ENCODE peak calls at places on chromosomes 2 and 18, in four cellular contexts. R is HepG2, N is GM12878, F is H1. L is an unnamed sample. For H3K4me1, the result is how much of the 10 kb centered on the place peaks cover.

GRCh38 chr18:48543228-48543627 is 4.4 kb downstream of the CTIF start:
- DNase-seq in N (no peak), F (peak), R (peak), L (no peak)

GRCh38 chr2:229129738-229130371 is 141.2 kb downstream of the PID1 start:
- DNase-seq in F (no peak), N (no peak), R (no peak), L (no peak)

GRCh38 chr18:48908916-48909315 is 41.8 kb downstream of the SMAD7 start:
- DNase-seq in N (no peak), F (no peak), R (no peak), L (no peak)

GRCh38 chr2:217971166-217971565 is 31.6 kb downstream of the TNS1 start:
- DNase-seq in F (no peak), N (no peak), R (no peak), L (no peak)

GRCh38 chr2:40384714-40385113 is 67.2 kb downstream of the SLC8A1 start:
- DNase-seq in N (no peak), F (no peak), R (no peak), L (no peak)

GRCh38 chr2:48341556-48342133 is 188.3 kb upstream of the STON1 start:
- DNase-seq in R (no peak), N (no peak), F (no peak), L (no peak)

GRCh38 chr2:119674711-119675500 is 4.1 kb upstream of the TMEM177 start:
- DNase-seq in R (no peak), N (no peak), F (no peak), L (no peak)

GRCh38 chr2:128727914-128728313 is 409.2 kb upstream of the HS6ST1 start:
- DNase-seq in F (no peak), R (no peak), N (no peak), L (no peak)

GRCh38 chr2:70418514-70418913 is 116.6 kb upstream of the FAM136A start:
- DNase-seq in N (no peak), F (no peak), R (no peak), L (no peak)

GRCh38 chr2:16050261-16051045 is 110.1 kb downstream of the MYCN start:
- DNase-seq in N (no peak), R (no peak), F (no peak), L (no peak)

GRCh38 chr18:76613058-76613457 is 118.0 kb upstream of the ZNF516 start:
- DNase-seq in F (no peak), R (no peak), N (no peak), L (no peak)

GRCh38 chr18:59918320-59918755 is 18.5 kb downstream of the PMAIP1 start:
- DNase-seq in F (peak), N (peak), R (no peak), L (no peak)

GRCh38 chr2:233209117-233209977 is 42.1 kb upstream of the ATG16L1 start:
- DNase-seq in R (peak), N (no peak), F (no peak), L (peak)

GRCh38 chr2:10787176-10787968 is 25.2 kb downstream of the PDIA6 start:
- DNase-seq in N (no peak), R (peak), F (peak), L (peak)

GRCh38 chr2:14944562-14945346 is 312.2 kb downstream of the LRATD1 start:
- DNase-seq in R (peak), N (no peak), F (peak), L (peak)

GRCh38 chr2:46252891-46253659 is 44.1 kb upstream of the EPAS1 start:
- DNase-seq in F (no peak), R (no peak), N (no peak), L (no peak)

GRCh38 chr2:144605232-144605631 is 85.3 kb upstream of the ZEB2 start:
- DNase-seq in N (no peak), F (no peak), R (no peak), L (no peak)

GRCh38 chr2:80238692-80239469 is 65.7 kb downstream of the LRRTM1 start:
- DNase-seq in N (no peak), R (peak), F (peak), L (no peak)

GRCh38 chr2:29223851-29224692 is 108.9 kb downstream of the CLIP4 start:
- DNase-seq in R (no peak), F (no peak), N (no peak), L (no peak)

GRCh38 chr18:52995875-52996274 is 655.9 kb downstream of the DCC start:
- DNase-seq in F (no peak), R (no peak), N (no peak), L (no peak)
- TF ChIP-seq SUZ12 in F (no peak), R (no peak), N (no peak), L (no peak)

GRCh38 chr18:69580107-69580506 is 179.4 kb downstream of the DOK6 start:
- DNase-seq in R (peak), F (no peak), N (peak), L (no peak)
- H3K4me3 ChIP-seq in R (no peak), F (no peak), N (no peak), L (no peak)

DNA sequence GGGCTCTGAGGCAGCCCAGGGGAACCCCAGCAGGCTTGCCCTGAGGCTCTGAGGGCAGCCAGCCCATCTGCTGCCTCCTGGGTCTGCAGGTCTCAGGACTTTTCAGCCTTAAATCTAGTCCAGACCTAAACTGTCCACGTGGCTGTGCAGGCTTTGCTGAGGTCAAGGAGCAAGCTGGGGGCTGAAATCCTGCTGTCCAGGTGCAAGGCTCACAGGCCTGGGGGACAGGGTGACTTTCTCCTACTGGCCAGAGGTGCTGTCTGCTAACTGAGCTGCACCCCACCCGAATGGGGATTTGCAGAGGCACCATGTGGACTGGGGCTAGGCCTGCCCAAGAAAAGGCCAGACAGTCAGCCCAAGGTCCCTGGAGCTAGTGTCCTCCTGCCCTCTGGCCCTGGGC is 32.1 kb downstream of the SDC1 start:
- DNase-seq in N (no peak), F (no peak), R (no peak), L (no peak)
- H3K4me1 ChIP-seq in N (under half), F (under half), R (half or more), L (under half)

GRCh38 chr2:199405241-199405640 is 52.5 kb downstream of the SATB2 start:
- DNase-seq in N (no peak), F (no peak), R (peak), L (peak)

GRCh38 chr2:199409705-199410104 is 48.0 kb downstream of the SATB2 start:
- DNase-seq in N (no peak), F (no peak), R (no peak), L (no peak)

GRCh38 chr2:199414465-199414864 is 43.3 kb downstream of the SATB2 start:
- DNase-seq in N (no peak), F (no peak), R (no peak), L (no peak)

GRCh38 chr2:199407421-199407820 is 50.3 kb downstream of the SATB2 start:
- DNase-seq in N (no peak), F (no peak), R (no peak), L (no peak)

DNA sequence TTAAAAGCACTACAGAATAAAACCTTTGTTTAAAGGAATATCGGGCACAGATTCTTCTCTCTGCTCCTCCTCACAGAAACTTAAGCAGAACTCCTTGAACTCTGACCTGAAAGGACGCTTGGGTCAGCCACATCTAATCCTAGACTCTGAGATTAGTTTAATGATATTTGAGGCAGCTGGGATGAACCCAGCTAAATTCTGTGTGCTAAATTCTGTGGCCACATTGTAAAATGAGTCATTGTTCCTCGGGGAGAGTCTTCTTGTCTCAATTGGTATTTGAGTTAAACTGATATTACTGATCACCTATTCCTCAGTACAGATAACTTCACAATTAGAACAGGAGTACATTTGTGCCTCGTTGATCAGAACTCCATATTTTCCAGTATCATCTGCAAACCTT is 47.6 kb downstream of the SATB2 start:
- DNase-seq in F (no peak), R (no peak), N (no peak), L (no peak)
- TF ChIP-seq SUZ12 in F (no peak), R (no peak), N (no peak), L (no peak)

DNA sequence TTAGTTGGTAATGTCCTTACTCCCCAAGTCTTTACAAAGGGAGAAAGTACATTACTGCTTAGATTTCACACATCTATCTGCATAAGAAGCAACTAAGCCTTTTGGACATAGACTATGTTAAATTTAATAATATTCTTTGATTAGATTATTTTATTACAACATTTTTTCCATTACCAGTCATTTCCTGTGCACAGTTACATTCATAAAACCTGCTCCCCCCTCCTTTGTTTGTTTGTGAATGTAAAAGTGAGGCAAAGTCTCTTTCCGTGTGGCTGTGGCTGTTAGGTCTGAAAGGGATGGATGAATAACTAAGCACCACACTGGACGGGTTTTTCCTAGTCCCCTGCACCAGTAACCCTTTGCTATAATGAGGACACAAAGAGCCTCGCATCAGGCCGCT is 9.6 kb downstream of the PTGR3 start:
- DNase-seq in F (no peak), N (no peak), R (no peak), L (no peak)
- H3K4me3 ChIP-seq in F (no peak), N (no peak), R (no peak), L (no peak)

GRCh38 chr2:190713476-190713875 is 64.6 kb downstream of the NAB1 start:
- DNase-seq in F (no peak), N (no peak), R (no peak), L (no peak)
- H3K4me1 ChIP-seq in F (under half), N (under half), R (under half), L (under half)

GRCh38 chr2:105188343-105188742 is 53.2 kb upstream of the GPR45 start:
- DNase-seq in R (no peak), F (no peak), N (no peak), L (no peak)
- TF ChIP-seq SUZ12 in R (no peak), F (no peak), N (no peak), L (no peak)

GRCh38 chr2:23385748-23386421 is 906 bp downstream of the KLHL29 start:
- DNase-seq in R (no peak), F (no peak), N (no peak), L (no peak)

GRCh38 chr2:23388292-23388691 is 3.3 kb downstream of the KLHL29 start:
- DNase-seq in F (no peak), R (no peak), N (no peak), L (no peak)

GRCh38 chr2:23387849-23388248 is 2.9 kb downstream of the KLHL29 start:
- DNase-seq in R (no peak), N (no peak), F (no peak), L (no peak)

GRCh38 chr2:23386422-23387220 is 1.6 kb downstream of the KLHL29 start:
- DNase-seq in N (no peak), R (no peak), F (peak), L (no peak)

DNA sequence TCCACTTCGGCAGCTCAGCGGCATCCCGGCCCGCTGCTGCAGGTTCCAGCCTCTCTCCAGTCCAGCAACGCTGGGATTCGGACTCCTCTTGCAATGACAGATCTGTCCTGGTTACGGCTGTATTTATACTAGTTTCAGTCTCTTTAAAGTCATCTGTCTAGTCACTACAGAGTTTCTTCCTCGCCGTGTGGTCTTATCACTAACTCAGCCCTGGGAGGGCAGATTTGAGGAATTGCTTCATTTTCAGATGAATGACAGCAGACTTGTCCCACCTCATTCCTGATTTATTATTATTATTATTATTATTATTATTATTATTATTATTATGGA is 2.2 kb downstream of the KLHL29 start:
- DNase-seq in N (no peak), F (no peak), R (no peak), L (no peak)
- H3K4me3 ChIP-seq in N (peak), F (peak), R (no peak), L (peak)

GRCh38 chr2:190948671-190949070 is 65.3 kb downstream of the STAT1 start:
- DNase-seq in F (no peak), R (no peak), N (no peak), L (no peak)
- H3K4me1 ChIP-seq in F (under half), R (under half), N (under half), L (under half)

GRCh38 chr2:235553696-235554100 is 59.9 kb downstream of the AGAP1 start:
- DNase-seq in R (no peak), N (no peak), F (no peak), L (no peak)
- TF ChIP-seq SUZ12 in R (no peak), N (no peak), F (no peak), L (no peak)

L was measured in NT2/D1.